ENCODE peak calls at places on chromosome 20, in ten cellular contexts. M is HepG2, Q is stomach, R is uterus, P is right lobe of liver, J is body of pancreas, G is adrenal gland, W is A549, S is breast epithelium, A is ovary. N is an unnamed sample.

GRCh38 chr20:63505281-63505680 is 6.4 kb upstream of the EEF1A2 start:
- DNase-seq in M (no peak), Q (no peak), R (no peak), P (no peak), J (no peak), G (no peak), W (no peak), S (no peak), A (no peak), N (no peak)

GRCh38 chr20:16308754-16309153 is 264.5 kb downstream of the KIF16B start:
- DNase-seq in M (no peak), Q (no peak), R (no peak), P (no peak), J (no peak), G (no peak), W (no peak), S (no peak), A (no peak), N (no peak)

GRCh38 chr20:47304287-47304686 is 52.2 kb downstream of the ZMYND8 start:
- DNase-seq in M (no peak), Q (peak; percentile 39), R (no peak), P (no peak), J (no peak), G (no peak), W (no peak), S (no peak), A (no peak), N (no peak)

GRCh38 chr20:47464380-47465101 is 37.1 kb upstream of the NCOA3 start:
- DNase-seq in M (peak; percentile 100), Q (peak; percentile 59), R (peak; percentile 51), P (peak; percentile 36), J (peak; percentile 37), G (peak; percentile 84), W (peak; percentile 97), S (peak; percentile 40), A (no peak), N (peak; percentile 81)

GRCh38 chr20:48186915-48187314 is 401.6 kb upstream of the SULF2 start:
- DNase-seq in M (no peak), Q (no peak), R (no peak), P (no peak), J (no peak), G (no peak), W (no peak), S (peak; percentile 55), A (no peak), N (no peak)

GRCh38 chr20:51958636-51959542 is 156.6 kb upstream of the SALL4 start:
- DNase-seq in M (no peak), Q (no peak), R (no peak), P (no peak), J (no peak), G (no peak), W (no peak), S (no peak), A (no peak), N (no peak)

GRCh38 chr20:63739129-63740069 is at the start of gene SLC2A4RG:
- DNase-seq in M (peak; percentile 94), Q (peak; percentile 84), R (peak; percentile 72), P (peak; percentile 90), J (peak; percentile 81), G (peak; percentile 80), W (peak; percentile 90), S (peak; percentile 72), A (peak; percentile 90), N (peak; percentile 87)

GRCh38 chr20:32966881-32967781 is 37.1 kb downstream of the SUN5 start:
- DNase-seq in M (no peak), Q (peak; percentile 25), R (no peak), P (no peak), J (no peak), G (no peak), W (no peak), S (peak; percentile 14), A (no peak), N (no peak)

GRCh38 chr20:38158701-38159325 is 6.3 kb downstream of the TGM2 start:
- DNase-seq in M (no peak), Q (no peak), R (no peak), P (peak; percentile 66), J (no peak), G (peak; percentile 44), W (no peak), S (no peak), A (no peak), N (peak; percentile 73)

GRCh38 chr20:20603339-20603990 is 109.0 kb downstream of the RALGAPA2 start:
- DNase-seq in M (no peak), Q (no peak), R (no peak), P (no peak), J (no peak), G (no peak), W (no peak), S (no peak), A (no peak), N (no peak)

GRCh38 chr20:17655286-17655651 is 26.8 kb downstream of the RRBP1 start:
- DNase-seq in M (no peak), Q (no peak), R (peak; percentile 14), P (no peak), J (peak; percentile 11), G (no peak), W (no peak), S (no peak), A (no peak), N (no peak)

GRCh38 chr20:19602660-19603389 is 155.2 kb upstream of the RIN2 start:
- DNase-seq in M (no peak), Q (no peak), R (no peak), P (no peak), J (no peak), G (no peak), W (no peak), S (no peak), A (no peak), N (no peak)

GRCh38 chr20:56766528-56766927 is 137.4 kb downstream of the TFAP2C start:
- DNase-seq in M (no peak), Q (no peak), R (no peak), P (no peak), J (no peak), G (no peak), W (no peak), S (no peak), A (no peak), N (no peak)

GRCh38 chr20:9532069-9532809 is 17.8 kb downstream of the LAMP5 start:
- DNase-seq in M (no peak), Q (no peak), R (no peak), P (no peak), J (no peak), G (no peak), W (no peak), S (no peak), A (no peak), N (no peak)

DNA sequence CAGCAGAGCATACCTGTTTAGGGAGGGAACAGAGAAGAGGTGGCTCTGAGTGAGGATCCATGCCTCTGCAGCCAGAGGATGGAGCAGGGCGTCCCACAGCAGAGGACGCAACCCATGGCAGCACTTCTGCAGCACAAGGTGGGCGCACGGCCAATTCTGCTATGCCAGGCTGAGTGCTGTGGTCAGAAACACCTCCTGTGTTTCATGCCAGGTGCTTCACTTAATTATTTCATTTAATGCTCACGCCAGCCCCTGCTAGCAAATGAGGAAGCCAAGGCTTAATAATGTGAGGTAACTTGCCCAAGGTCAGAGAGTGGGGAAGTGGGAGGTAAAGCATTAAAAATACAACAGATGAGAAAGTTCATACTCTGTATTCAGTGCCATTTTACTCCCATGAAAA is 68.5 kb upstream of the PTGIS start:
- DNase-seq in M (no peak), Q (peak; percentile 35), R (no peak), P (peak; percentile 37), J (peak; percentile 38), G (peak; percentile 66), W (no peak), S (peak; percentile 72), A (peak; percentile 68), N (peak; percentile 78)
- H3K4me3 ChIP-seq in M (no peak overlapping the region), Q (no peak overlapping the region), R (no peak overlapping the region), P (no peak overlapping the region), J (no peak overlapping the region), G (no peak overlapping the region), W (no peak overlapping the region), S (no peak overlapping the region), A (no peak overlapping the region), N (no peak overlapping the region)

GRCh38 chr20:62362991-62363919 is 3.9 kb downstream of the LAMA5 start:
- DNase-seq in M (no peak), Q (no peak), R (peak; percentile 28), P (peak; percentile 23), J (no peak), G (no peak), W (no peak), S (no peak), A (no peak), N (peak; percentile 58)
- H3K27ac ChIP-seq in M (peak overlapping the region; percentile 5), Q (peak overlapping the region; percentile 89), R (peak overlapping the region; percentile 83), P (no peak overlapping the region), J (peak overlapping the region; percentile 72), G (no peak overlapping the region), W (peak overlapping the region; percentile 97), S (peak overlapping the region; percentile 4), A (no peak overlapping the region), N (peak overlapping the region; percentile 88)

GRCh38 chr20:41058007-41058673 is 29.5 kb downstream of the TOP1 start:
- DNase-seq in M (peak; percentile 55), Q (no peak), R (no peak), P (no peak), J (no peak), G (no peak), W (no peak), S (no peak), A (no peak), N (no peak)
- TF ChIP-seq POLR2A in M (no peak), Q (no peak), R (no peak), P (no peak), J (no peak), G (no peak), W (no peak), S (no peak), A (no peak), N (no peak)

GRCh38 chr20:44809380-44810060 is 826 bp downstream of the RIMS4 start:
- DNase-seq in M (no peak), Q (no peak), R (no peak), P (no peak), J (no peak), G (no peak), W (no peak), S (no peak), A (no peak), N (no peak)

GRCh38 chr20:44811150-44811685 is 872 bp upstream of the RIMS4 start:
- DNase-seq in M (no peak), Q (no peak), R (no peak), P (no peak), J (no peak), G (no peak), W (no peak), S (no peak), A (no peak), N (no peak)

GRCh38 chr20:44810391-44811149 is at the start of gene RIMS4:
- DNase-seq in M (no peak), Q (no peak), R (no peak), P (no peak), J (no peak), G (no peak), W (peak; percentile 33), S (no peak), A (peak; percentile 48), N (no peak)

GRCh38 chr20:44807684-44808056 is 2.7 kb downstream of the RIMS4 start:
- DNase-seq in M (no peak), Q (no peak), R (no peak), P (no peak), J (no peak), G (no peak), W (no peak), S (no peak), A (no peak), N (no peak)

DNA sequence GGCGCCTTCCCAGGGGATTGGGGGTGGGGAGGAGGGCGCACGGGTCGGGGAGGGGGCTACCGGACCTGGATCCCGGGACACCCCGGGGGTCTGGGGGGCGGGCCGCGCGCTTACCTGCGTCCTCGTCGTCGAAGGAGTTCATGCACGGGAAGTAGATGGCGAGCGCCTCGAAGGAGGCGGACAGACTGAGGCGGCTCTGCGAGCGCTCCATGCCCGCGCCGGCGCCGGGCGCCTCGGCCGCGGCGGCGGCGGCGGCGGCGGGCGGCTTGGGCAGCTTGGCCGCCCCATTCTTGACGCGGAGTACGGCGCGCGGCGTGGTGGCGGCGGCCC is 320 bp downstream of the RIMS4 start:
- DNase-seq in M (no peak), Q (no peak), R (no peak), P (no peak), J (no peak), G (no peak), W (no peak), S (no peak), A (peak; percentile 44), N (no peak)
- H3K4me3 ChIP-seq in M (no peak overlapping the region), Q (peak overlapping the region; percentile 26), R (no peak overlapping the region), P (no peak overlapping the region), J (no peak overlapping the region), G (no peak overlapping the region), W (peak overlapping the region; percentile 44), S (peak overlapping the region; percentile 38), A (no peak overlapping the region), N (no peak overlapping the region)

N was measured in heart left ventricle.